ENCODE peak calls at places on chromosomes 3 and 15, in nine cellular contexts. One of them, this sample, is unnamed. For H3K9me3, the result is how much of the 10 kb centered on the place peaks cover.

GRCh38 chr15:91866971-91867372 is 13.5 kb downstream of the SLCO3A1 start:
- DNase-seq in OCI-LY7: no peak
- DNase-seq in mammary epithelial cell: peak
- DNase-seq in heart left ventricle: peak
- DNase-seq in HCT116: no peak
- DNase-seq in MM.1S: no peak
- DNase-seq in breast epithelium: no peak
- DNase-seq in psoas muscle: peak
- DNase-seq in fibroblast of lung: peak
- DNase-seq in this sample: no peak

GRCh38 chr3:98602078-98602678 is 8.8 kb upstream of the CPOX start:
- DNase-seq in OCI-LY7: peak
- DNase-seq in mammary epithelial cell: peak
- DNase-seq in heart left ventricle: peak
- DNase-seq in HCT116: peak
- DNase-seq in MM.1S: peak
- DNase-seq in breast epithelium: no peak
- DNase-seq in psoas muscle: no peak
- DNase-seq in fibroblast of lung: peak
- DNase-seq in this sample: no peak

GRCh38 chr3:119580148-119580760 is 962 bp downstream of the ADPRH start:
- DNase-seq in OCI-LY7: peak
- DNase-seq in mammary epithelial cell: no peak
- DNase-seq in heart left ventricle: peak
- DNase-seq in HCT116: no peak
- DNase-seq in MM.1S: no peak
- DNase-seq in breast epithelium: no peak
- DNase-seq in psoas muscle: peak
- DNase-seq in fibroblast of lung: no peak
- DNase-seq in this sample: no peak

GRCh38 chr3:159586587-159587202 is 401.9 kb upstream of the IL12A start:
- DNase-seq in OCI-LY7: no peak
- DNase-seq in mammary epithelial cell: peak
- DNase-seq in heart left ventricle: no peak
- DNase-seq in HCT116: peak
- DNase-seq in MM.1S: no peak
- DNase-seq in breast epithelium: no peak
- DNase-seq in psoas muscle: no peak
- DNase-seq in fibroblast of lung: peak
- DNase-seq in this sample: no peak

GRCh38 chr3:72395654-72396415 is 452.4 kb downstream of the SHQ1 start:
- DNase-seq in OCI-LY7: no peak
- DNase-seq in mammary epithelial cell: peak
- DNase-seq in heart left ventricle: no peak
- DNase-seq in HCT116: no peak
- DNase-seq in MM.1S: no peak
- DNase-seq in breast epithelium: no peak
- DNase-seq in psoas muscle: no peak
- DNase-seq in fibroblast of lung: peak
- DNase-seq in this sample: no peak

GRCh38 chr15:63425426-63425825 is 43.8 kb upstream of the CA12 start:
- DNase-seq in OCI-LY7: no peak
- DNase-seq in mammary epithelial cell: no peak
- DNase-seq in heart left ventricle: no peak
- DNase-seq in HCT116: no peak
- DNase-seq in MM.1S: no peak
- DNase-seq in breast epithelium: no peak
- DNase-seq in psoas muscle: no peak
- DNase-seq in fibroblast of lung: peak
- DNase-seq in this sample: no peak

GRCh38 chr15:59376735-59377134 is 4.1 kb upstream of the MYO1E start:
- DNase-seq in OCI-LY7: peak
- DNase-seq in mammary epithelial cell: no peak
- DNase-seq in heart left ventricle: no peak
- DNase-seq in HCT116: no peak
- DNase-seq in MM.1S: no peak
- DNase-seq in breast epithelium: no peak
- DNase-seq in psoas muscle: no peak
- DNase-seq in fibroblast of lung: no peak
- DNase-seq in this sample: no peak

GRCh38 chr3:21405671-21406667 is 345.0 kb downstream of the ZNF385D start:
- DNase-seq in OCI-LY7: no peak
- DNase-seq in mammary epithelial cell: no peak
- DNase-seq in heart left ventricle: no peak
- DNase-seq in HCT116: no peak
- DNase-seq in MM.1S: no peak
- DNase-seq in breast epithelium: peak
- DNase-seq in psoas muscle: no peak
- DNase-seq in fibroblast of lung: no peak
- DNase-seq in this sample: no peak

GRCh38 chr3:98692787-98693473 is 70.2 kb upstream of the ST3GAL6 start:
- DNase-seq in OCI-LY7: no peak
- DNase-seq in mammary epithelial cell: no peak
- DNase-seq in heart left ventricle: no peak
- DNase-seq in HCT116: no peak
- DNase-seq in MM.1S: no peak
- DNase-seq in breast epithelium: no peak
- DNase-seq in psoas muscle: peak
- DNase-seq in fibroblast of lung: no peak
- DNase-seq in this sample: no peak

GRCh38 chr3:94303897-94304296 is 241.0 kb downstream of the NSUN3 start:
- DNase-seq in OCI-LY7: no peak
- DNase-seq in mammary epithelial cell: no peak
- DNase-seq in heart left ventricle: no peak
- DNase-seq in HCT116: no peak
- DNase-seq in MM.1S: no peak
- DNase-seq in breast epithelium: no peak
- DNase-seq in psoas muscle: no peak
- DNase-seq in fibroblast of lung: peak
- DNase-seq in this sample: no peak

GRCh38 chr3:134299185-134299887 is 48.7 kb upstream of the RYK start:
- DNase-seq in OCI-LY7: no peak
- DNase-seq in mammary epithelial cell: peak
- DNase-seq in heart left ventricle: no peak
- DNase-seq in HCT116: no peak
- DNase-seq in MM.1S: peak
- DNase-seq in breast epithelium: no peak
- DNase-seq in psoas muscle: no peak
- DNase-seq in fibroblast of lung: peak
- DNase-seq in this sample: no peak

GRCh38 chr3:170632780-170633179 is 46.9 kb upstream of the SLC7A14 start:
- DNase-seq in OCI-LY7: peak
- DNase-seq in mammary epithelial cell: no peak
- DNase-seq in heart left ventricle: no peak
- DNase-seq in HCT116: no peak
- DNase-seq in MM.1S: peak
- DNase-seq in breast epithelium: no peak
- DNase-seq in psoas muscle: no peak
- DNase-seq in fibroblast of lung: peak
- DNase-seq in this sample: no peak

GRCh38 chr3:101414121-101414520 is 93.7 kb upstream of the IMPG2 start:
- DNase-seq in OCI-LY7: no peak
- DNase-seq in mammary epithelial cell: no peak
- DNase-seq in heart left ventricle: no peak
- DNase-seq in HCT116: no peak
- DNase-seq in MM.1S: no peak
- DNase-seq in breast epithelium: no peak
- DNase-seq in psoas muscle: no peak
- DNase-seq in fibroblast of lung: no peak
- DNase-seq in this sample: no peak

DNA sequence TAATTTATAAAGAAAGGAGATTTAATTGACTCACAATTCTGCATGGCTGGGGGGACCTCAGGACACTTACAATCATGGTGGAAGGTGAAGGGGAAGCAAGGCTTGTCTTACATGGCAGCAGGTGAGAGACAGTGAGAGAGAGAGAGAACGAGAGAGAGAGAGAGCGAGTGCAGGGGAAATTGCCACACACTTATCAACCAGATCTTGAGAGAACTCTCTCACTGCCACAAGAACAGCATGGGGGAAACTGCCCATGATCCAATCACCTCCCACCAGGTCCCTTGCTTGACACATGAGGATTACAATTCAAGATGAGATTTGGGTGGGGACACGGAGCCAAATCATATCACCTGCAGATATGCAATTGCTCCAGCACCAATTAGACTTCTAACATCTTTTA is 7.1 kb upstream of the RPL39L start:
- DNase-seq in OCI-LY7: no peak
- DNase-seq in mammary epithelial cell: no peak
- DNase-seq in heart left ventricle: no peak
- DNase-seq in HCT116: no peak
- DNase-seq in MM.1S: no peak
- DNase-seq in breast epithelium: no peak
- DNase-seq in psoas muscle: no peak
- DNase-seq in fibroblast of lung: no peak
- DNase-seq in this sample: no peak
- H3K9me3 ChIP-seq in OCI-LY7: under half
- H3K9me3 ChIP-seq in mammary epithelial cell: under half
- H3K9me3 ChIP-seq in heart left ventricle: under half
- H3K9me3 ChIP-seq in HCT116: under half
- H3K9me3 ChIP-seq in MM.1S: under half
- H3K9me3 ChIP-seq in breast epithelium: under half
- H3K9me3 ChIP-seq in psoas muscle: under half
- H3K9me3 ChIP-seq in fibroblast of lung: under half
- H3K9me3 ChIP-seq in this sample: under half

DNA sequence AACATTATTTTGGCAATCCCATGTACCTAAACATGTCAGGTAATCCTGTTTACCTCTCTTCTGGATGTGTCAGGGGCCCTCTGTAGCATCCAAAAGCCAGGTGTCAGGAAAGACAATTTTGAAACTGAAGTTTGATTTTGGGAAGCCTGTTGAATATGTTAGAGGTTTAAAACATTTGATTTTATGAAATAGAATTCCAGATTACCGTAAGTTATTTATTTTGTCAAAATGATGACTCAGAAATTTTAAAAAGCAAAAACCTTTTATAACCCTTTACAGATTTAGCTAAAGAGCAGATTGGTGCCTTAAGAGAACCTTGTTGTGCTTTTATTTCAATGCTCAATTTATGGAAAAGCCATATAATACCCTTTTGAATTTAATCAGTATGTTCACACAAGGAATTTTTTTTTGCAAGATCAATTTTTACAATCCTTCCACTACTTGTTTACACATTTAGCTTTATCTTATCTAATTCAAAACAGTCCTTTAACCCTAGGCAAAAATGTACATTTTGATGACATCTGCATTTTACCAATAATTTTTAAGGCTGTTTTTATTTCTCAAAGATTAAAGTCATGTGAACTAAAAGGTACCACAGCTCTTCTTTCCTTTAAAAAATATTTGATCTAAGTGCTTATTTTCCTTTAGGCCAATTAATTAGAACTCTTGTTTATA is 10.0 kb downstream of the KIF15 start:
- DNase-seq in OCI-LY7: no peak
- DNase-seq in mammary epithelial cell: no peak
- DNase-seq in heart left ventricle: no peak
- DNase-seq in HCT116: no peak
- DNase-seq in MM.1S: no peak
- DNase-seq in breast epithelium: no peak
- DNase-seq in psoas muscle: no peak
- DNase-seq in fibroblast of lung: no peak
- DNase-seq in this sample: no peak
- H3K9me3 ChIP-seq in OCI-LY7: under half
- H3K9me3 ChIP-seq in mammary epithelial cell: under half
- H3K9me3 ChIP-seq in heart left ventricle: under half
- H3K9me3 ChIP-seq in HCT116: under half
- H3K9me3 ChIP-seq in MM.1S: under half
- H3K9me3 ChIP-seq in breast epithelium: under half
- H3K9me3 ChIP-seq in psoas muscle: under half
- H3K9me3 ChIP-seq in fibroblast of lung: under half
- H3K9me3 ChIP-seq in this sample: under half

GRCh38 chr3:61052855-61053254 is 198.4 kb downstream of the FHIT start:
- DNase-seq in OCI-LY7: no peak
- DNase-seq in mammary epithelial cell: no peak
- DNase-seq in heart left ventricle: no peak
- DNase-seq in HCT116: no peak
- DNase-seq in MM.1S: no peak
- DNase-seq in breast epithelium: no peak
- DNase-seq in psoas muscle: no peak
- DNase-seq in fibroblast of lung: no peak
- DNase-seq in this sample: no peak

GRCh38 chr3:61057491-61057890 is 193.8 kb downstream of the FHIT start:
- DNase-seq in OCI-LY7: no peak
- DNase-seq in mammary epithelial cell: no peak
- DNase-seq in heart left ventricle: no peak
- DNase-seq in HCT116: no peak
- DNase-seq in MM.1S: no peak
- DNase-seq in breast epithelium: no peak
- DNase-seq in psoas muscle: no peak
- DNase-seq in fibroblast of lung: no peak
- DNase-seq in this sample: no peak

DNA sequence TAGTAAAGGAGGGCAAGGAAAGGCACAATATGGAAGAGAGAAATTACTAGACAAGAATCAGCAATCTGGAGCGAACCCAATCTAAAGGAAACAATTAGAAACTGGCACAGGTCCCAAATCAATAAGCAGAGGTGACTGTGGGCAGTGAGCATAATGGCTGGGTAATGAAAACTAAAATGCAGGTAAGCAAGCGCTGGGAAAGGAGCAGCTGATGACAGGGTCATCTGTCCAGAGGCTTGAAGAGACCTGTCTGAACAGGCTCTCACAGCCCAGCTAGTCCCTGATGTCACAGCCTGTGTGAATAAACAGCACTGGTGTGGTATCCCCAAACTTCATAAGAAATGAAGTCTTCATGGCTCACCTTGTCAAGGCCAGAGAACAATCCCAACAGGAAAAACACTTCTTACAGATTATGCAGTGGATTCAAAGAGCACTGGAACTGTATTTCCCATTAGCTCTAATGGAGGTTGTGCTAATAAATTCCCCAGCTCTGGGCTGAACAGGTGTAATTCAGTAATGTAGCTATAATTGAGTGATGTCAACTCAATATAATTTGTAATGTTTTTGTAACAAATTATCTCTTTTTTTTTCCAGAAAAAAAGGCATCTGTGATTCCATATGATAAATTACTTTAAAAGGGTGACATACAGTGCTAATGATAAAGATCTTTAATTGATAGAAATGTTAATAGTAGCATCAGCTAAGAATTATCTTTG is 197.3 kb downstream of the FHIT start:
- DNase-seq in OCI-LY7: no peak
- DNase-seq in mammary epithelial cell: peak
- DNase-seq in heart left ventricle: no peak
- DNase-seq in HCT116: no peak
- DNase-seq in MM.1S: no peak
- DNase-seq in breast epithelium: no peak
- DNase-seq in psoas muscle: no peak
- DNase-seq in fibroblast of lung: no peak
- DNase-seq in this sample: no peak
- H3K9me3 ChIP-seq in OCI-LY7: under half
- H3K9me3 ChIP-seq in mammary epithelial cell: under half
- H3K9me3 ChIP-seq in heart left ventricle: under half
- H3K9me3 ChIP-seq in HCT116: under half
- H3K9me3 ChIP-seq in MM.1S: under half
- H3K9me3 ChIP-seq in breast epithelium: under half
- H3K9me3 ChIP-seq in psoas muscle: under half
- H3K9me3 ChIP-seq in fibroblast of lung: under half
- H3K9me3 ChIP-seq in this sample: under half

DNA sequence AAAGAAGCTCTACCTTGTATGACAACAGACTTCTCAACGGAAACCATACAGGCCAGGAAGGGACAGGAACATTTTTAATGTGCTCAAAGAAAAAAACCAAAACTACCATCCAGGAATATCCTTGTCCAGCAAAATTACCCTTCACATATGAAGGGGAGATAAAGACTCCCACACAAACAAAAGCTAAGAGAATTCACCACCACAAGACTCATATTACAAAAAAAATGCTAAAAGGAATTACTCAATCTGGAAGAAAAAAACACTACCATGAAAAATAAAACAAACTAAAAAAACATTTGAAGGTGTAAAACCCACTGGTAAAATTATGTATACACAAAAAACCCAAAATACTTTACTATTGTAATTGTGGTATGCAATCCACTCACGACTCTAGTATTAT is 57.2 kb downstream of the DLG1 start:
- DNase-seq in OCI-LY7: no peak
- DNase-seq in mammary epithelial cell: no peak
- DNase-seq in heart left ventricle: no peak
- DNase-seq in HCT116: no peak
- DNase-seq in MM.1S: no peak
- DNase-seq in breast epithelium: no peak
- DNase-seq in psoas muscle: no peak
- DNase-seq in fibroblast of lung: peak
- DNase-seq in this sample: no peak
- H3K9me3 ChIP-seq in OCI-LY7: half or more
- H3K9me3 ChIP-seq in mammary epithelial cell: under half
- H3K9me3 ChIP-seq in heart left ventricle: half or more
- H3K9me3 ChIP-seq in HCT116: under half
- H3K9me3 ChIP-seq in MM.1S: under half
- H3K9me3 ChIP-seq in breast epithelium: under half
- H3K9me3 ChIP-seq in psoas muscle: under half
- H3K9me3 ChIP-seq in fibroblast of lung: under half
- H3K9me3 ChIP-seq in this sample: under half

This sample was measured in T-helper 17 cell.